ENCODE peak calls at places on chromosomes 3 and 15, in ten cellular contexts. W, S, U, H, Q, R, F, G, K and Z are unnamed samples.

GRCh38 chr3:182725372-182726251 is 67.7 kb upstream of the ATP11B start:
- DNase-seq in W (no peak), S (no peak), U (no peak), H (no peak), Q (no peak), R (peak; percentile 47), F (peak; percentile 73), G (no peak), K (no peak), Z (no peak)

GRCh38 chr15:48564690-48565089 is 80.8 kb downstream of the FBN1 start:
- DNase-seq in W (no peak), S (no peak), U (no peak), H (no peak), Q (no peak), R (no peak), F (no peak), G (no peak), K (no peak), Z (no peak)

GRCh38 chr3:184546252-184546651 is 15.3 kb upstream of the EPHB3 start:
- DNase-seq in W (no peak), S (no peak), U (no peak), H (no peak), Q (no peak), R (no peak), F (peak; percentile 31), G (peak; percentile 76), K (no peak), Z (peak; percentile 68)

GRCh38 chr3:53616971-53617892 is 122.8 kb downstream of the CACNA1D start:
- DNase-seq in W (no peak), S (no peak), U (no peak), H (no peak), Q (no peak), R (no peak), F (no peak), G (no peak), K (no peak), Z (no peak)

GRCh38 chr3:177968891-177969290 is 567.3 kb upstream of the KCNMB2 start:
- DNase-seq in W (no peak), S (no peak), U (no peak), H (peak; percentile 71), Q (no peak), R (no peak), F (no peak), G (no peak), K (no peak), Z (no peak)

GRCh38 chr3:16211176-16211904 is 36.9 kb downstream of the GALNT15 start:
- DNase-seq in W (no peak), S (no peak), U (no peak), H (no peak), Q (no peak), R (no peak), F (no peak), G (no peak), K (no peak), Z (no peak)

GRCh38 chr3:52245322-52246263 is at the start of gene PPM1M:
- DNase-seq in W (peak; percentile 58), S (no peak), U (no peak), H (peak; percentile 58), Q (no peak), R (peak; percentile 88), F (peak; percentile 88), G (no peak), K (peak; percentile 72), Z (peak; percentile 68)

GRCh38 chr3:179376474-179376873 is 29.0 kb downstream of the MFN1 start:
- DNase-seq in W (no peak), S (no peak), U (no peak), H (no peak), Q (no peak), R (no peak), F (no peak), G (no peak), K (no peak), Z (no peak)

GRCh38 chr3:13712682-13713180 is 163.8 kb downstream of the FBLN2 start:
- DNase-seq in W (no peak), S (no peak), U (no peak), H (no peak), Q (no peak), R (no peak), F (peak; percentile 7), G (no peak), K (no peak), Z (no peak)

GRCh38 chr15:58425185-58425584 is 6.6 kb upstream of the LIPC start:
- DNase-seq in W (no peak), S (no peak), U (no peak), H (no peak), Q (no peak), R (no peak), F (no peak), G (no peak), K (no peak), Z (no peak)

GRCh38 chr3:17003457-17003856 is 118.7 kb downstream of the PLCL2 start:
- DNase-seq in W (no peak), S (no peak), U (no peak), H (no peak), Q (no peak), R (no peak), F (no peak), G (no peak), K (no peak), Z (no peak)

GRCh38 chr3:161217496-161217895 is 3.6 kb upstream of the NMD3 start:
- DNase-seq in W (no peak), S (no peak), U (no peak), H (no peak), Q (no peak), R (peak; percentile 9), F (no peak), G (no peak), K (no peak), Z (no peak)

GRCh38 chr15:71476823-71477222 is 333.5 kb upstream of the NR2E3 start:
- DNase-seq in W (no peak), S (no peak), U (no peak), H (no peak), Q (no peak), R (no peak), F (no peak), G (no peak), K (no peak), Z (no peak)

GRCh38 chr15:77606142-77607034 is 26.3 kb downstream of the LINGO1 start:
- DNase-seq in W (peak; percentile 36), S (no peak), U (no peak), H (no peak), Q (no peak), R (no peak), F (no peak), G (no peak), K (no peak), Z (no peak)

GRCh38 chr3:167559922-167560321 is 86.1 kb upstream of the SERPINI2 start:
- DNase-seq in W (no peak), S (no peak), U (no peak), H (no peak), Q (peak; percentile 1), R (no peak), F (no peak), G (peak; percentile 7), K (no peak), Z (no peak)

GRCh38 chr3:195856410-195857084 is 44.8 kb upstream of the MUC4 start:
- DNase-seq in W (no peak), S (no peak), U (no peak), H (no peak), Q (no peak), R (no peak), F (no peak), G (no peak), K (no peak), Z (no peak)

GRCh38 chr3:4351164-4351855 is 48.1 kb downstream of the SETMAR start:
- DNase-seq in W (peak; percentile 3), S (peak; percentile 7), U (no peak), H (no peak), Q (no peak), R (peak; percentile 45), F (no peak), G (peak; percentile 16), K (no peak), Z (no peak)

GRCh38 chr3:5245927-5246326 is 58.4 kb downstream of the EDEM1 start:
- DNase-seq in W (no peak), S (no peak), U (no peak), H (no peak), Q (no peak), R (no peak), F (no peak), G (no peak), K (no peak), Z (peak; percentile 20)

GRCh38 chr3:139756529-139757103 is 78.8 kb upstream of the NMNAT3 start:
- DNase-seq in W (no peak), S (no peak), U (no peak), H (no peak), Q (no peak), R (no peak), F (peak; percentile 32), G (no peak), K (no peak), Z (no peak)

GRCh38 chr15:74773731-74774252 is 8.1 kb upstream of the CSK start:
- DNase-seq in W (no peak), S (no peak), U (no peak), H (no peak), Q (no peak), R (no peak), F (peak; percentile 86), G (no peak), K (no peak), Z (no peak)

GRCh38 chr3:51110586-51110985 is 274.5 kb upstream of the MANF start:
- DNase-seq in W (no peak), S (no peak), U (no peak), H (no peak), Q (no peak), R (no peak), F (no peak), G (no peak), K (no peak), Z (no peak)

GRCh38 chr3:12708584-12709192 is 44.8 kb upstream of the RAF1 start:
- DNase-seq in W (peak; percentile 72), S (no peak), U (no peak), H (no peak), Q (no peak), R (peak; percentile 82), F (no peak), G (no peak), K (no peak), Z (no peak)

GRCh38 chr15:91257755-91258435 is 157.8 kb downstream of the SV2B start:
- DNase-seq in W (no peak), S (no peak), U (no peak), H (no peak), Q (no peak), R (no peak), F (no peak), G (no peak), K (no peak), Z (no peak)

GRCh38 chr3:135597855-135598254 is 367.7 kb upstream of the PPP2R3A start:
- DNase-seq in W (no peak), S (no peak), U (no peak), H (no peak), Q (no peak), R (no peak), F (no peak), G (no peak), K (no peak), Z (no peak)